ENCODE peak calls at places on chromosomes 2 and 18, in nine cellular contexts. H is NCI-H1417; V is activated effector memory CD4-positive, alpha-beta T cell treated with anti-CD3 and anti-CD28 coated beads, Interleukin-2, amount 50 U/mL, for 16 hours; S is GM03348; L is GM23248; I is stimulated activated CD4-positive, alpha-beta T cell treated with anti-CD3 and anti-CD28 coated beads, Interleukin-15, amount 100 ng/mL, for 24 hours; P is kidney epithelial cell; T is RWPE1; F is lower lobe of right lung. Q is an unnamed sample.

GRCh38 chr2:235270951-235271350 is 222.9 kb upstream of the AGAP1 start:
- DNase-seq in F (no peak), T (no peak), S (peak; percentile 56), H (no peak), V (peak; percentile 67), I (peak; percentile 75), L (peak; percentile 76), P (peak; percentile 61), Q (no peak)

GRCh38 chr2:220556658-220557057 is 929.2 kb downstream of the SLC4A3 start:
- DNase-seq in T (no peak), V (no peak), F (no peak), P (peak; percentile 43), S (peak; percentile 58), I (no peak), H (no peak), L (peak; percentile 80), Q (no peak)

GRCh38 chr2:232522855-232523681 is 2.9 kb downstream of the PRSS56 start:
- DNase-seq in T (no peak), I (no peak), F (no peak), P (no peak), V (no peak), S (no peak), H (no peak), L (no peak), Q (no peak)

GRCh38 chr2:13607139-13607538 is 890.4 kb downstream of the TRIB2 start:
- DNase-seq in L (no peak), I (no peak), P (no peak), V (no peak), T (no peak), F (no peak), S (no peak), H (no peak), Q (no peak)

GRCh38 chr18:48940854-48941531 is 9.8 kb downstream of the SMAD7 start:
- DNase-seq in L (no peak), I (peak; percentile 76), H (no peak), T (no peak), F (no peak), P (no peak), V (peak; percentile 91), S (no peak), Q (no peak)

GRCh38 chr2:168114619-168115018 is 132.8 kb downstream of the STK39 start:
- DNase-seq in L (no peak), I (no peak), P (no peak), S (no peak), H (no peak), V (no peak), F (no peak), T (no peak), Q (no peak)

GRCh38 chr18:59957957-59958356 is 58.2 kb downstream of the PMAIP1 start:
- DNase-seq in L (peak; percentile 46), I (peak; percentile 23), V (no peak), F (no peak), H (peak; percentile 97), T (no peak), S (peak; percentile 15), P (peak; percentile 41), Q (peak; percentile 57)

GRCh38 chr18:70826571-70826970 is 537.7 kb downstream of the SOCS6 start:
- DNase-seq in P (no peak), V (no peak), I (no peak), F (no peak), S (no peak), T (no peak), H (no peak), L (no peak), Q (no peak)

GRCh38 chr2:223642496-223642895 is 40.3 kb upstream of the SCG2 start:
- DNase-seq in L (peak; percentile 40), V (no peak), S (no peak), I (no peak), H (no peak), P (no peak), F (no peak), T (no peak), Q (no peak)

GRCh38 chr2:215982465-215982875 is 30.9 kb downstream of the MREG start:
- DNase-seq in T (peak; percentile 93), V (no peak), H (no peak), I (peak; percentile 42), L (peak; percentile 90), P (peak; percentile 61), S (peak; percentile 61), F (no peak), Q (peak; percentile 67)

GRCh38 chr2:224404766-224405165 is 2.9 kb upstream of the FAM124B start:
- DNase-seq in P (no peak), S (no peak), L (no peak), V (no peak), I (no peak), T (no peak), F (no peak), H (no peak), Q (no peak)

GRCh38 chr2:227033471-227034148 is 130.4 kb downstream of the COL4A4 start:
- DNase-seq in S (peak; percentile 67), F (peak; percentile 50), H (peak; percentile 5), V (peak; percentile 68), P (no peak), L (peak; percentile 72), T (peak; percentile 23), I (peak; percentile 46), Q (no peak)

GRCh38 chr2:184598313-184599053 is at the start of gene ZNF804A:
- DNase-seq in H (peak; percentile 85), T (peak; percentile 4), I (peak; percentile 24), L (peak; percentile 80), S (peak; percentile 60), V (no peak), P (no peak), F (peak; percentile 77), Q (peak; percentile 46)

GRCh38 chr2:144572977-144573376 is 53.1 kb upstream of the ZEB2 start:
- DNase-seq in V (no peak), L (no peak), H (no peak), I (no peak), P (no peak), S (no peak), T (no peak), F (no peak), Q (no peak)

GRCh38 chr2:121567957-121568409 is 37.3 kb downstream of the RNU4ATAC start:
- DNase-seq in H (no peak), I (no peak), P (no peak), S (no peak), L (peak; percentile 47), T (no peak), F (no peak), V (no peak), Q (no peak)

GRCh38 chr2:46858697-46859080 is 56.9 kb downstream of the MCFD2 start:
- DNase-seq in T (no peak), F (no peak), S (peak; percentile 85), V (no peak), P (no peak), L (peak; percentile 96), I (no peak), H (no peak), Q (no peak)

GRCh38 chr2:168166902-168167510 is 80.4 kb downstream of the STK39 start:
- DNase-seq in F (no peak), L (peak; percentile 73), P (peak; percentile 51), H (no peak), T (peak; percentile 59), S (no peak), I (peak; percentile 27), V (no peak), Q (no peak)

GRCh38 chr2:85717308-85718005 is 23.3 kb downstream of the GNLY start:
- DNase-seq in L (peak; percentile 90), S (peak; percentile 83), T (no peak), P (no peak), F (no peak), H (no peak), I (no peak), V (no peak), Q (no peak)

GRCh38 chr2:113240150-113240914 is 38.4 kb downstream of the PAX8 start:
- DNase-seq in H (peak; percentile 55), P (no peak), S (peak; percentile 91), L (peak; percentile 92), I (peak; percentile 18), F (peak; percentile 81), T (peak; percentile 86), V (no peak), Q (peak; percentile 78)

GRCh38 chr2:95062716-95063400 is 37.4 kb downstream of the MAL start:
- DNase-seq in F (no peak), T (no peak), V (peak; percentile 44), P (no peak), S (no peak), H (peak; percentile 32), L (no peak), I (peak; percentile 1), Q (peak; percentile 42)

GRCh38 chr2:19746137-19746585 is 155.6 kb downstream of the TTC32 start:
- DNase-seq in H (no peak), I (no peak), F (no peak), T (no peak), S (no peak), V (no peak), P (no peak), L (no peak), Q (no peak)